ENCODE peak calls at places on chromosomes 12 and 14, in four cellular contexts. J is IMR-90, C is mammary epithelial cell, L is neuronal stem cell. Z is an unnamed sample. For H3K36me3, the result is how much of the 10 kb centered on the place peaks cover.

GRCh38 chr14:40119321-40119720 is 687.1 kb upstream of the FBXO33 start:
- DNase-seq in L (no peak), C (no peak), J (no peak), Z (no peak)

GRCh38 chr14:76998777-76999366 is 29.6 kb downstream of the IRF2BPL start:
- DNase-seq in C (no peak), L (no peak), J (no peak), Z (no peak)

GRCh38 chr12:131381716-131382430 is 329.0 kb upstream of the SFSWAP start:
- DNase-seq in L (no peak), C (no peak), J (no peak), Z (no peak)

GRCh38 chr12:123492290-123492689 is 34.4 kb downstream of the SNRNP35 start:
- DNase-seq in J (no peak), L (no peak), C (no peak), Z (no peak)

GRCh38 chr12:122250047-122250446 is 16.2 kb downstream of the VPS33A start:
- DNase-seq in L (no peak), J (no peak), C (no peak), Z (no peak)

GRCh38 chr14:59208224-59208814 is 19.9 kb downstream of the DAAM1 start:
- DNase-seq in C (peak), L (no peak), J (peak), Z (peak)

GRCh38 chr12:87428701-87429277 is 600.4 kb downstream of the C12orf50 start:
- DNase-seq in L (no peak), C (peak), J (peak), Z (peak)

GRCh38 chr14:34733245-34733644 is 18.9 kb upstream of the CFL2 start:
- DNase-seq in L (no peak), J (peak), C (peak), Z (no peak)

GRCh38 chr12:105226219-105226618 is 9.8 kb downstream of the APPL2 start:
- DNase-seq in C (no peak), J (peak), L (no peak), Z (peak)

GRCh38 chr12:31967569-31967968 is 8.4 kb downstream of the RESF1 start:
- DNase-seq in C (no peak), L (no peak), J (no peak), Z (peak)

GRCh38 chr12:103241184-103241583 is 254.6 kb downstream of the C12orf42 start:
- DNase-seq in L (no peak), J (no peak), C (no peak), Z (peak)

GRCh38 chr14:65502676-65503124 is 90.2 kb downstream of the FUT8 start:
- DNase-seq in J (peak), C (peak), L (no peak), Z (peak)

GRCh38 chr14:100571837-100572236 is 15.4 kb downstream of the BEGAIN start:
- DNase-seq in L (no peak), C (no peak), J (no peak), Z (no peak)

DNA sequence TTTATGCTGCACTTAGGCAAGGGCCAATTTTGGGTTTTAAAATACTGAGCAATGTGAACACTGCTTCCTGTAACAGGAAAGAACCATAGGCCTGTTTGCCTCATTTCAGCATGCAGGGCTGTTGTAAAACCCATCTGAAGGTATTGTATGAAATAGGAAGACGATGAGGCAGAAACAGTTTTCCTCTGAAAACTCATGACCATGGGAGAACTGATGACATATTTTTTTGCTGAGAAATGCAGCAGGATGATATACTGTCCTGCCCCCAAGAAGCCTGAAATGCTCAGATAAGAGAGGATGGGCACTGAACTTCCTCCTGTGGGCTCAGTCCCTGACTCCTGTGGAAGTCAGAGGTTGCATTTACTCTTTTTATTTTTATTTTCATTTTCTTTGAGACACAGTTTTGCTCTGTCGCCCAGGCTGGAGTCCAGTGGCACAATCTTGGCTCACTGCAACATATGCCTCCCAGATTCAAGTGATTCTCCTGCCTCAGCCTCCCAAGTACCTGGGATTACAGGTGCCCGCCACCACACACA is 17.4 kb downstream of the PYGL start:
- DNase-seq in C (no peak), L (no peak), J (no peak), Z (no peak)
- H3K36me3 ChIP-seq in C (under half), L (under half), J (under half), Z (half or more)

DNA sequence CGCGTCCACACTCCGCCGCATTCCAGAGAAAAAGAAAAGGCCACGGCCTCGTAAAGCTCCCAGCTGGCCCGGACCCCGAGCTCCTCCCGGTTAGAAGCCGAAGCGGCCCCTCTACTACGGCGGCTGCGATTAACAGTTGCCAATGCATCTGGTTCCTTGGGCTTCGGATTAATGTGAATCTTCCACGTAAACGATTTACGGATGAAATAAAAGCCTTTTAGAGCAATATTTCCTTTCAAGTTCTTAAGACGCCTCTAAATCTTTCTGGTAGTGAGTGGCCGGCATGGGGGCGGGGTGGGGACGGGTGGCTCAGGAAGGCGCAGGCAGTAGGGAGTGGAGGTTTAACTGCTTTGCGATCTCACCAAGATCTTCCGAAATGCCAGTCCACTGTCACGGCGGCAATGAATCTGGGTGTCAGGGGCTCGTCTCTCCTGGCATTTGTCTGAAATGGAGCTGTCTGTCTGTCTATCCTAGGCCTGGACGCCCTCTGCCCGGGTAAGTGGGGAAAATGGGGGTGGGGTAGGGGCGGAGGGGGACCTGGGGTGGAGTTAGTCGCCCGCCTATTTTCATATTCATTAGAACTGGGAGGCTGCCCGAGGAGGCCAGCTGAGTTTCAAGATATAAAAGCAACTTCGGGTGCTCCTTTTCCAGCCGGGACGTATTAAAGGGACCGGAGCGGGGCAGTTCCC is 427 bp upstream of the ALX1 start:
- DNase-seq in J (no peak), L (peak), C (no peak), Z (no peak)
- H2AFZ ChIP-seq in J (peak), L (peak), C (peak), Z (peak)

GRCh38 chr12:46209914-46210834 is 58.7 kb downstream of the SLC38A1 start:
- DNase-seq in L (no peak), J (no peak), C (peak), Z (no peak)
- H3K36me3 ChIP-seq in L (under half), J (under half), C (under half), Z (under half)

GRCh38 chr14:95300002-95300696 is 19.6 kb downstream of the CLMN start:
- DNase-seq in J (no peak), L (no peak), C (no peak), Z (no peak)
- H2AFZ ChIP-seq in J (no peak), L (no peak), C (no peak), Z (no peak)

GRCh38 chr14:95128140-95128539 is 29.2 kb downstream of the DICER1 start:
- DNase-seq in J (no peak), C (no peak), L (no peak), Z (no peak)
- H3K36me3 ChIP-seq in J (under half), C (under half), L (under half), Z (under half)

Z was measured in osteoblast.